ENCODE peak calls at places on chromosomes 13 and 19, in ten cellular contexts. J is stimulated activated CD8-positive, alpha-beta memory T cell treated with anti-CD3 and anti-CD28 coated beads, Interleukin-15, amount 100 ng/mL, for 4 hours; Z is endodermal cell; N is activated naive CD4-positive, alpha-beta T cell treated with anti-CD3 and anti-CD28 coated beads, Interleukin-2, amount 10 ng/mL, durations not matched to agents 7 days and 5 days; X is fibroblast of gingiva; I is suprapubic skin; Y is Calu3; O is pons; R is CD8-positive, alpha-beta memory T cell; F is omental fat pad. V is an unnamed sample.

GRCh38 chr19:45385392-45386221 is 15.2 kb upstream of the ERCC2 start:
- DNase-seq in X (no peak), F (no peak), Y (no peak), J (no peak), R (no peak), I (no peak), O (no peak), Z (peak; percentile 75), N (no peak), V (no peak)

GRCh38 chr19:9323557-9323918 is 441 bp upstream of the ZNF559 start:
- DNase-seq in Z (no peak), F (no peak), O (peak; percentile 89), X (peak; percentile 91), N (peak; percentile 66), J (no peak), I (no peak), R (no peak), Y (peak; percentile 34), V (peak; percentile 19)

GRCh38 chr13:43368003-43368402 is 344.6 kb downstream of the DNAJC15 start:
- DNase-seq in J (no peak), N (peak; percentile 24), O (peak; percentile 65), F (no peak), Y (no peak), I (no peak), X (peak; percentile 37), R (no peak), Z (no peak), V (no peak)

GRCh38 chr13:30047154-30047874 is 196.9 kb upstream of the UBL3 start:
- DNase-seq in Z (no peak), F (no peak), R (no peak), X (no peak), I (no peak), J (no peak), O (no peak), Y (no peak), N (no peak), V (no peak)

GRCh38 chr13:100989424-100989823 is 314.8 kb upstream of the TMTC4 start:
- DNase-seq in R (no peak), I (no peak), Y (no peak), X (no peak), F (no peak), Z (no peak), N (no peak), O (no peak), J (no peak), V (no peak)

GRCh38 chr13:93227280-93227905 is 786 bp downstream of the GPC6 start:
- DNase-seq in R (no peak), X (peak; percentile 58), N (no peak), J (no peak), Z (peak; percentile 79), Y (no peak), I (no peak), O (no peak), F (no peak), V (no peak)

GRCh38 chr19:18650048-18650435 is 13.2 kb downstream of the KLHL26 start:
- DNase-seq in I (no peak), Z (peak; percentile 85), N (no peak), J (no peak), X (peak; percentile 83), O (no peak), Y (no peak), R (no peak), F (no peak), V (no peak)

GRCh38 chr19:31312004-31312403 is 37.2 kb downstream of the TSHZ3 start:
- DNase-seq in R (no peak), F (no peak), N (no peak), Z (no peak), Y (no peak), I (no peak), X (peak; percentile 84), J (no peak), O (no peak), V (no peak)

GRCh38 chr13:50126378-50127016 is 111.3 kb downstream of the KCNRG start:
- DNase-seq in X (peak; percentile 47), Y (no peak), R (no peak), N (peak; percentile 46), O (peak; percentile 45), F (no peak), Z (no peak), I (no peak), J (no peak), V (no peak)